ENCODE peak calls at places on chromosomes 6 and 20, in four cellular contexts. L, W, U and S are unnamed samples.

GRCh38 chr6:143965503-143966171 is 42.4 kb downstream of the PLAGL1 start:
- DNase-seq in L (no peak), W (no peak), U (no peak), S (no peak)

GRCh38 chr6:70282906-70283461 is 19.9 kb downstream of the COL9A1 start:
- DNase-seq in L (peak), W (no peak), U (no peak), S (no peak)

GRCh38 chr6:128036808-128037570 is 136.1 kb upstream of the THEMIS start:
- DNase-seq in L (no peak), W (no peak), U (no peak), S (no peak)

GRCh38 chr20:58113706-58114105 is 114.7 kb downstream of the ANKRD60 start:
- DNase-seq in L (no peak), W (no peak), U (no peak), S (peak)

GRCh38 chr6:128725271-128726233 is 157.4 kb upstream of the LAMA2 start:
- DNase-seq in L (no peak), W (no peak), U (no peak), S (no peak)

GRCh38 chr6:42493914-42494539 is 42.3 kb upstream of the TRERF1 start:
- DNase-seq in L (no peak), W (no peak), U (no peak), S (no peak)

GRCh38 chr6:125899726-125900182 is 56.8 kb upstream of the HINT3 start:
- DNase-seq in L (no peak), W (no peak), U (no peak), S (no peak)

GRCh38 chr6:167828325-167828956 is 1.7 kb downstream of the AFDN start:
- DNase-seq in L (no peak), W (no peak), U (no peak), S (no peak)

GRCh38 chr20:6162239-6162638 is 39.4 kb upstream of the FERMT1 start:
- DNase-seq in L (no peak), W (no peak), U (no peak), S (peak)

GRCh38 chr20:4574356-4574690 is 147.4 kb upstream of the PRND start:
- DNase-seq in L (no peak), W (no peak), U (no peak), S (no peak)

GRCh38 chr6:123640567-123641187 is 3.9 kb upstream of the TRDN start:
- DNase-seq in L (no peak), W (no peak), U (no peak), S (no peak)

GRCh38 chr6:77341058-77341986 is 122.0 kb downstream of the HTR1B start:
- DNase-seq in L (no peak), W (no peak), U (no peak), S (no peak)

GRCh38 chr20:47993035-47993755 is 207.9 kb upstream of the SULF2 start:
- DNase-seq in L (no peak), W (no peak), U (no peak), S (no peak)

GRCh38 chr6:107230448-107230847 is 115.1 kb upstream of the BEND3 start:
- DNase-seq in L (no peak), W (no peak), U (no peak), S (no peak)

GRCh38 chr20:10970109-10970508 is 296.3 kb upstream of the JAG1 start:
- DNase-seq in L (no peak), W (no peak), U (no peak), S (no peak)

GRCh38 chr20:23631981-23632710 is 5.6 kb downstream of the CST3 start:
- DNase-seq in L (no peak), W (no peak), U (no peak), S (no peak)

GRCh38 chr6:89117285-89118108 is at the start of gene SRSF12:
- DNase-seq in L (peak), W (no peak), U (peak), S (no peak)

GRCh38 chr6:169167581-169168301 is 85.9 kb downstream of the THBS2 start:
- DNase-seq in L (no peak), W (no peak), U (no peak), S (no peak)

GRCh38 chr6:5249451-5250122 is 11.2 kb downstream of the LYRM4 start:
- DNase-seq in L (no peak), W (no peak), U (no peak), S (no peak)

GRCh38 chr6:157656437-157657005 is 166.5 kb upstream of the SNX9 start:
- DNase-seq in L (no peak), W (no peak), U (no peak), S (peak)

GRCh38 chr6:119207973-119208725 is 129.7 kb upstream of the FAM184A start:
- DNase-seq in L (no peak), W (no peak), U (no peak), S (no peak)

GRCh38 chr6:153568601-153569000 is 437.5 kb upstream of the RGS17 start:
- DNase-seq in L (no peak), W (peak), U (no peak), S (no peak)

GRCh38 chr20:48538058-48538825 is 289.6 kb downstream of the PREX1 start:
- DNase-seq in L (no peak), W (no peak), U (no peak), S (no peak)

GRCh38 chr6:168183613-168183970 is 104.6 kb upstream of the FRMD1 start:
- DNase-seq in L (no peak), W (no peak), U (no peak), S (no peak)

GRCh38 chr6:47574789-47575188 is 97.2 kb downstream of the CD2AP start:
- DNase-seq in L (no peak), W (no peak), U (no peak), S (no peak)

GRCh38 chr6:160015778-160016684 is 47.1 kb downstream of the IGF2R start:
- DNase-seq in L (no peak), W (no peak), U (no peak), S (no peak)

GRCh38 chr6:34919651-34920050 is 30.6 kb downstream of the ANKS1A start:
- DNase-seq in L (no peak), W (no peak), U (no peak), S (no peak)

GRCh38 chr6:86477510-86478166 is 459.7 kb upstream of the HTR1E start:
- DNase-seq in L (peak), W (no peak), U (no peak), S (no peak)

GRCh38 chr20:21609221-21609620 is 95.4 kb upstream of the NKX2-2 start:
- DNase-seq in L (no peak), W (no peak), U (no peak), S (no peak)

GRCh38 chr6:15399651-15400470 is 154.0 kb downstream of the JARID2 start:
- DNase-seq in L (no peak), W (no peak), U (no peak), S (peak)

GRCh38 chr6:44016131-44016870 is 111.0 kb downstream of the MRPL14 start:
- DNase-seq in L (no peak), W (no peak), U (no peak), S (no peak)

GRCh38 chr6:3867616-3868502 is 18.7 kb downstream of the FAM50B start:
- DNase-seq in L (no peak), W (no peak), U (no peak), S (peak)

GRCh38 chr20:50187403-50188051 is 3.1 kb upstream of the CEBPB start:
- DNase-seq in L (no peak), W (no peak), U (no peak), S (no peak)

GRCh38 chr6:40391086-40391485 is 196.1 kb downstream of the LRFN2 start:
- DNase-seq in L (peak), W (no peak), U (no peak), S (no peak)

GRCh38 chr6:145508107-145508506 is 227.2 kb downstream of the EPM2A start:
- DNase-seq in L (peak), W (no peak), U (no peak), S (no peak)

GRCh38 chr6:11744753-11745152 is 33.9 kb downstream of the ADTRP start:
- DNase-seq in L (no peak), W (no peak), U (no peak), S (peak)

GRCh38 chr20:50325215-50325614 is 134.6 kb downstream of the CEBPB start:
- DNase-seq in L (no peak), W (no peak), U (no peak), S (no peak)

GRCh38 chr6:36120539-36120938 is 9.8 kb upstream of the MAPK13 start:
- DNase-seq in L (no peak), W (no peak), U (no peak), S (peak)
- TF ChIP-seq POLR2AphosphoS5 in L (no peak), W (no peak), U (no peak), S (no peak)

GRCh38 chr6:104958178-104958520 is 1.2 kb downstream of the LIN28B start:
- DNase-seq in L (no peak), W (no peak), U (no peak), S (no peak)

GRCh38 chr6:104958720-104959452 is 2.0 kb downstream of the LIN28B start:
- DNase-seq in L (no peak), W (no peak), U (no peak), S (no peak)

GRCh38 chr6:104956663-104957294 is at the start of gene LIN28B:
- DNase-seq in L (no peak), W (peak), U (no peak), S (no peak)

GRCh38 chr6:104955927-104956662 is 812 bp upstream of the LIN28B start:
- DNase-seq in L (peak), W (no peak), U (no peak), S (no peak)

DNA sequence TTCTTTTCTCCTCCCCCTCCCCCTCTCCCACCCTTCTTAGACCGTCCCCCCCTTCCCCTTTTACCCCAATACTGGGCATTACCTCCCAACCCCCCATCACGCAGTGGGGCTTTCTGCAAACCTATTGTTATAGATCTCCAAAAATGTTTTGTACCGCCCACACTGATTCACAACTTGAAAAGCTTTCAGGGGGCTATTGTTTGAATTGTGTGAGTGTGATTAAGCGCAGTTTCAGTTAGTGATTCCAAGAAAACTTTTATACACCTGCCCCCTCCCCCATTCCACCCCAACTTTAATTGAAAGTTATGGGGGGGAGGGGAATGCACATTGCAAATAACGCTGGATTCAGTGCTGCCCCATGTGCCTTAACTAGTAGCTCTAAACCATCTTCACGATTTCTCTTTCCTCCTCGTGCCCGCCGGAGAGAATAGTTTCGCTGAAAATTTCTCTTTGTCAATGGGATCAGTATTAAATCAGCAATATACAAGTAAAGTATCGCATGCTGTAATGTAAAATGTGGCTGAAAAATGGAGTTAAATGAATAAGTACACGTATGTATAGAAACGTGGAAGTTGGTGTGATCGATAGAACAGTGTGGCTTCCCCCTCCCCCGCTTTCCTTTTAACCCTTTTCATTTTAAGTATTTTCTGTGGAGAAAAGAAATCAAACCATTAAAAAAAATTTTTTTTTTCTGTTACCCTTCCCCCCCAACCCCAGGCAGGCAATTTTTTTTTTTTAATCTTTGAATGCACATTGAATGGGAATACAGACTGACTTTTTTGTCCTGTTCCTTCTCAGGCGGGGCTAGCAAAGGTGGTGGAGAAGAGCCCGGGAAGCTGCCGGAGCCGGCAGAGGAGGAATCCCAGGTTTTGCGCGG is 632 bp downstream of the LIN28B start:
- DNase-seq in L (peak), W (no peak), U (no peak), S (no peak)
- TF ChIP-seq POLR2AphosphoS5 in L (peak), W (peak), U (no peak), S (no peak)

GRCh38 chr6:2848851-2849250 is 7.2 kb upstream of the SERPINB1 start:
- DNase-seq in L (no peak), W (no peak), U (no peak), S (no peak)
- TF ChIP-seq POLR2AphosphoS5 in L (peak), W (no peak), U (no peak), S (no peak)

GRCh38 chr6:33272358-33273128 is 668 bp downstream of the RPS18 start:
- DNase-seq in L (no peak), W (no peak), U (no peak), S (no peak)

GRCh38 chr6:33271098-33271607 is 523 bp downstream of the VPS52 start:
- DNase-seq in L (no peak), W (no peak), U (no peak), S (no peak)

GRCh38 chr6:33273924-33274902 is 2.3 kb downstream of the RPS18 start:
- DNase-seq in L (no peak), W (no peak), U (no peak), S (no peak)

GRCh38 chr6:33271608-33272357 is at the start of the genes RPS18 and VPS52:
- DNase-seq in L (peak), W (peak), U (peak), S (peak)

GRCh38 chr6:33273129-33273923 is 1.5 kb downstream of the RPS18 start:
- DNase-seq in L (no peak), W (no peak), U (no peak), S (no peak)
- TF ChIP-seq POLR2AphosphoS5 in L (no peak), W (peak), U (peak), S (no peak)

DNA sequence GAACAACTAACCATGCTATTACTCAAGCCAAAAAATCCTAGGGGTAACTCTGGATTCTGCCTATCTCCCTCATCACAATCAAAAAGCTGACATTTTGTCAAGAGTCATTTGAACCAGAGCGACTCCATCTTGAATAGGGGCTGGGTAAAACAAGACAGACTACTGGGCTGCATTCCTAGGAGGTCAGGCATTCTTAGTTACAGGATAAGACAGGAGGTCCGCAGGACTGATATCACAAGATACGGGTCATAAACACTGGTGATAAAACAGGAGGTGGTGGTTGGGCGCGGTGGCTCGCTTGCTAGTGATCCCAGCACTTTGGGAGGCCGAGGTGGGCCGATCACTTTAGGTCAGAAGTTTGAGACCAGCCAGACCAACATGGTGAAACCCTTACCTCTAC is 32.2 kb downstream of the C6orf52 start:
- DNase-seq in L (no peak), W (no peak), U (no peak), S (no peak)
- TF ChIP-seq POLR2AphosphoS5 in L (no peak), W (no peak), U (no peak), S (no peak)

DNA sequence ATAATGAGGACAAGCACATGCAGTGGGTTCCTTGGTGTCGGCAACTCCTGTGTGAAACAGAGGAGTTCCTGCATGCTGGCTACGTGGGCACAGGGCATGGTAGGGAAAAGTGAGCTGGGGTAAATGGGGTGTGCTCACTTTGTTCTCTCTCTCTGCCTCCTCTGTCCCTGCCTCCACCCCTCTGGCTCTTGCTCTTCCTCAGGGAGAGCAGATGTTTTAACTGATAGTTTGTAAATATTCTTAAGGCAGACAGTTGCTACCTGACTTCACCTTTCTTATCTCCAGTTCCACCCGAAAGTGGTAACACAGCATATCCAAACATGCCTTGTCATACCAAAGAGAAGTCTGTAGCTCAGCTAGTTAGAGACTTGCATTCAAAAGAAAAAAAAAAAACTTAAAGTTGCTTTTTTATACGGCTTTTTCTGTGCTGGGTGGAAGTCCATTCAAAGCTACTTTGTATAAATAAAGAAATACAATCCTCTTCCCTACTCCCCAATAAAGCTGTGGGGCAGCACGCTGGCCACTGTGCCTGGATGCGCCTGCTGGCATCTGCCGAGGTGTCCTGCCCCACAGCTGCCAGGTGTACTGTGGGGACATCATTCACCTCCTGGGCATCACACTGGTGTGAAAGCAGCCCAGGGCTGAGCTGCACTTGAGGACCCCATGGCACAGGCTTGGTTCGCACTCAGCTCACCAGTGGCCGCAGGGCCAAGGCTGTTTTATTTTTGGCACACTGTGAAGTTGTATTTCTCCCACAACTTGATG is 93.6 kb downstream of the FOXC1 start:
- DNase-seq in L (no peak), W (no peak), U (no peak), S (no peak)
- TF ChIP-seq POLR2AphosphoS5 in L (no peak), W (no peak), U (no peak), S (no peak)

GRCh38 chr6:140463312-140463710 is 1088.9 kb upstream of the CITED2 start:
- DNase-seq in L (no peak), W (no peak), U (no peak), S (no peak)

GRCh38 chr6:140464720-140465119 is 1090.3 kb upstream of the CITED2 start:
- DNase-seq in L (no peak), W (no peak), U (no peak), S (no peak)

GRCh38 chr6:140460267-140460666 is 1085.8 kb upstream of the CITED2 start:
- DNase-seq in L (no peak), W (no peak), U (no peak), S (no peak)

GRCh38 chr6:140462495-140463311 is 1088.3 kb upstream of the CITED2 start:
- DNase-seq in L (no peak), W (no peak), U (no peak), S (no peak)
- TF ChIP-seq POLR2AphosphoS5 in L (no peak), W (no peak), U (no peak), S (no peak)

GRCh38 chr20:44010162-44010704 is 95.6 kb downstream of the TOX2 start:
- DNase-seq in L (no peak), W (no peak), U (no peak), S (no peak)
- TF ChIP-seq POLR2AphosphoS5 in L (no peak), W (no peak), U (no peak), S (no peak)